ENCODE peak calls at places on chromosomes 11 and 22, in ten cellular contexts. T, E, C, U, Y, O, W, Q, G and Z are unnamed samples.

GRCh38 chr11:120208012-120208441 is 2.8 kb upstream of the OAF start:
- DNase-seq in T (no peak), E (no peak), C (no peak), U (no peak), Y (no peak), O (no peak), W (no peak), Q (no peak), G (no peak), Z (no peak)

GRCh38 chr11:21142007-21142406 is 472.6 kb downstream of the NELL1 start:
- DNase-seq in T (no peak), E (peak), C (no peak), U (peak), Y (no peak), O (no peak), W (no peak), Q (no peak), G (no peak), Z (no peak)

GRCh38 chr11:93089474-93090102 is 108.2 kb downstream of the SLC36A4 start:
- DNase-seq in T (no peak), E (peak), C (no peak), U (peak), Y (no peak), O (no peak), W (peak), Q (no peak), G (no peak), Z (peak)

GRCh38 chr11:77821349-77821851 is 456 bp downstream of the AAMDC start:
- DNase-seq in T (peak), E (peak), C (peak), U (no peak), Y (no peak), O (no peak), W (no peak), Q (no peak), G (no peak), Z (no peak)

GRCh38 chr11:131671320-131671719 is 300.9 kb downstream of the NTM start:
- DNase-seq in T (no peak), E (no peak), C (no peak), U (no peak), Y (no peak), O (no peak), W (no peak), Q (no peak), G (no peak), Z (no peak)

GRCh38 chr11:98069861-98070260 is 950.9 kb upstream of the CNTN5 start:
- DNase-seq in T (no peak), E (no peak), C (no peak), U (no peak), Y (no peak), O (no peak), W (no peak), Q (no peak), G (no peak), Z (peak)

GRCh38 chr11:103959279-103959930 is 77.0 kb upstream of the DDI1 start:
- DNase-seq in T (no peak), E (no peak), C (no peak), U (peak), Y (no peak), O (no peak), W (no peak), Q (no peak), G (no peak), Z (no peak)

GRCh38 chr22:31901388-31902137 is 42.8 kb upstream of the YWHAH start:
- DNase-seq in T (no peak), E (no peak), C (no peak), U (peak), Y (no peak), O (no peak), W (no peak), Q (no peak), G (no peak), Z (no peak)

GRCh38 chr11:111555255-111555654 is 14.7 kb downstream of the LAYN start:
- DNase-seq in T (peak), E (no peak), C (no peak), U (no peak), Y (no peak), O (peak), W (no peak), Q (no peak), G (no peak), Z (no peak)

GRCh38 chr11:75145972-75146519 is 4.9 kb upstream of the SLCO2B1 start:
- DNase-seq in T (no peak), E (no peak), C (no peak), U (peak), Y (no peak), O (no peak), W (no peak), Q (no peak), G (no peak), Z (no peak)

GRCh38 chr11:69862331-69862761 is 43.1 kb upstream of the FGF3 start:
- DNase-seq in T (no peak), E (no peak), C (no peak), U (no peak), Y (no peak), O (no peak), W (no peak), Q (no peak), G (no peak), Z (no peak)

GRCh38 chr22:40651563-40652501 is 15.3 kb upstream of the MRTFA start:
- DNase-seq in T (peak), E (peak), C (peak), U (peak), Y (peak), O (peak), W (peak), Q (peak), G (peak), Z (peak)

GRCh38 chr11:99593197-99593596 is 572.4 kb downstream of the CNTN5 start:
- DNase-seq in T (no peak), E (no peak), C (no peak), U (no peak), Y (no peak), O (no peak), W (no peak), Q (no peak), G (no peak), Z (no peak)

GRCh38 chr11:62217191-62217748 is 8.8 kb downstream of the SCGB2A1 start:
- DNase-seq in T (peak), E (peak), C (no peak), U (peak), Y (no peak), O (peak), W (no peak), Q (no peak), G (no peak), Z (no peak)

GRCh38 chr11:2257023-2257700 is 13.2 kb downstream of the ASCL2 start:
- DNase-seq in T (peak), E (no peak), C (no peak), U (no peak), Y (no peak), O (no peak), W (no peak), Q (no peak), G (no peak), Z (peak)

GRCh38 chr11:43952401-43953342 is 10.2 kb downstream of the C11orf96 start:
- DNase-seq in T (no peak), E (peak), C (no peak), U (no peak), Y (no peak), O (no peak), W (no peak), Q (no peak), G (no peak), Z (no peak)

GRCh38 chr11:123166095-123166559 is 28.9 kb downstream of the CLMP start:
- DNase-seq in T (no peak), E (peak), C (peak), U (peak), Y (no peak), O (no peak), W (no peak), Q (no peak), G (no peak), Z (no peak)

GRCh38 chr11:2765491-2765890 is 65.7 kb upstream of the KCNQ1OT1 start:
- DNase-seq in T (no peak), E (no peak), C (no peak), U (no peak), Y (no peak), O (no peak), W (no peak), Q (no peak), G (no peak), Z (no peak)

GRCh38 chr11:1673841-1674193 is 23.2 kb upstream of the KRTAP5-6 start:
- DNase-seq in T (no peak), E (no peak), C (no peak), U (no peak), Y (no peak), O (no peak), W (no peak), Q (no peak), G (no peak), Z (no peak)

GRCh38 chr11:117182551-117182935 is 4.0 kb downstream of the SIDT2 start:
- DNase-seq in T (no peak), E (no peak), C (no peak), U (no peak), Y (no peak), O (no peak), W (no peak), Q (no peak), G (no peak), Z (no peak)

GRCh38 chr11:66478823-66479740 is 1.2 kb upstream of the DPP3 start:
- DNase-seq in T (peak), E (peak), C (peak), U (peak), Y (no peak), O (peak), W (no peak), Q (no peak), G (peak), Z (peak)

GRCh38 chr22:43901976-43902643 is 10.3 kb upstream of the PNPLA5 start:
- DNase-seq in T (peak), E (no peak), C (no peak), U (peak), Y (no peak), O (no peak), W (peak), Q (no peak), G (no peak), Z (no peak)

GRCh38 chr11:7612056-7612660 is 61.1 kb downstream of the CYB5R2 start:
- DNase-seq in T (no peak), E (no peak), C (no peak), U (peak), Y (no peak), O (no peak), W (no peak), Q (no peak), G (no peak), Z (no peak)

GRCh38 chr11:66856496-66857233 is at the start of gene LRFN4:
- DNase-seq in T (peak), E (peak), C (peak), U (peak), Y (peak), O (no peak), W (no peak), Q (no peak), G (peak), Z (peak)

GRCh38 chr11:117433717-117434116 is 106.1 kb downstream of the CEP164 start:
- DNase-seq in T (no peak), E (no peak), C (no peak), U (no peak), Y (no peak), O (no peak), W (no peak), Q (no peak), G (no peak), Z (no peak)

GRCh38 chr11:72962084-72962483 is 147.9 kb downstream of the ATG16L2 start:
- DNase-seq in T (no peak), E (no peak), C (no peak), U (peak), Y (no peak), O (no peak), W (no peak), Q (no peak), G (no peak), Z (no peak)

GRCh38 chr11:125062931-125063428 is at the start of gene SLC37A2:
- DNase-seq in T (peak), E (peak), C (peak), U (peak), Y (peak), O (no peak), W (peak), Q (no peak), G (peak), Z (peak)

GRCh38 chr22:41380993-41381328 is 781 bp upstream of the TEF start:
- DNase-seq in T (peak), E (peak), C (no peak), U (no peak), Y (no peak), O (no peak), W (peak), Q (no peak), G (no peak), Z (peak)

GRCh38 chr22:47621253-47621652 is 858.8 kb downstream of the TBC1D22A start:
- DNase-seq in T (no peak), E (no peak), C (no peak), U (no peak), Y (no peak), O (no peak), W (no peak), Q (no peak), G (no peak), Z (no peak)